ENCODE peak calls at places on chromosomes 12 and 14, in ten cellular contexts. X, Q, I, N, V, H, P, C, G and O are unnamed samples.

GRCh38 chr14:39097159-39097558 is 5.9 kb downstream of the SEC23A start:
- DNase-seq in X (no peak), Q (no peak), I (peak), N (no peak), V (no peak), H (no peak), P (no peak), C (no peak), G (no peak), O (no peak)

GRCh38 chr14:93859957-93860356 is 67.2 kb upstream of the FAM181A start:
- DNase-seq in X (peak), Q (no peak), I (no peak), N (no peak), V (no peak), H (peak), P (no peak), C (no peak), G (no peak), O (peak)

GRCh38 chr14:101600336-101600890 is 39.1 kb downstream of the DIO3 start:
- DNase-seq in X (no peak), Q (no peak), I (no peak), N (no peak), V (no peak), H (no peak), P (no peak), C (no peak), G (peak), O (no peak)

GRCh38 chr14:20454359-20454644 is 310 bp downstream of the OSGEP start:
- DNase-seq in X (peak), Q (peak), I (no peak), N (no peak), V (peak), H (peak), P (peak), C (no peak), G (no peak), O (no peak)

GRCh38 chr12:66740257-66740656 is 61.4 kb upstream of the GRIP1 start:
- DNase-seq in X (no peak), Q (no peak), I (no peak), N (no peak), V (no peak), H (no peak), P (no peak), C (no peak), G (no peak), O (no peak)

GRCh38 chr14:76647699-76648298 is 113.5 kb upstream of the VASH1 start:
- DNase-seq in X (no peak), Q (peak), I (peak), N (peak), V (peak), H (peak), P (no peak), C (no peak), G (peak), O (no peak)

GRCh38 chr14:41280745-41281144 is 325.9 kb upstream of the LRFN5 start:
- DNase-seq in X (no peak), Q (no peak), I (no peak), N (no peak), V (no peak), H (no peak), P (no peak), C (no peak), G (no peak), O (no peak)

GRCh38 chr12:56267443-56268071 is 815 bp downstream of the COQ10A start:
- DNase-seq in X (no peak), Q (no peak), I (peak), N (no peak), V (no peak), H (no peak), P (peak), C (no peak), G (no peak), O (no peak)

GRCh38 chr14:105330491-105330895 is 15.9 kb downstream of the PACS2 start:
- DNase-seq in X (no peak), Q (no peak), I (no peak), N (no peak), V (no peak), H (no peak), P (no peak), C (peak), G (no peak), O (no peak)

GRCh38 chr12:65170245-65170881 is 980 bp downstream of the LEMD3 start:
- DNase-seq in X (peak), Q (peak), I (peak), N (peak), V (peak), H (peak), P (peak), C (peak), G (peak), O (peak)

GRCh38 chr14:52417139-52417538 is 103.0 kb downstream of the PTGER2 start:
- DNase-seq in X (no peak), Q (no peak), I (no peak), N (no peak), V (no peak), H (no peak), P (no peak), C (no peak), G (no peak), O (no peak)

GRCh38 chr14:35406811-35407630 is 2.5 kb upstream of the NFKBIA start:
- DNase-seq in X (no peak), Q (peak), I (peak), N (peak), V (peak), H (peak), P (no peak), C (no peak), G (no peak), O (no peak)

GRCh38 chr12:32024884-32025599 is 65.8 kb downstream of the RESF1 start:
- DNase-seq in X (no peak), Q (no peak), I (peak), N (no peak), V (no peak), H (no peak), P (no peak), C (no peak), G (peak), O (no peak)

GRCh38 chr12:47774664-47775063 is 1.6 kb downstream of the SLC48A1 start:
- DNase-seq in X (no peak), Q (no peak), I (no peak), N (no peak), V (no peak), H (no peak), P (no peak), C (no peak), G (no peak), O (no peak)

GRCh38 chr12:98503593-98504367 is 11.6 kb upstream of the TMPO start:
- DNase-seq in X (peak), Q (peak), I (peak), N (peak), V (peak), H (peak), P (peak), C (peak), G (peak), O (peak)
- TF ChIP-seq POLR2A in X (no peak), Q (peak), I (peak), N (no peak), V (no peak), H (no peak), P (peak), C (no peak), G (no peak), O (no peak)

GRCh38 chr12:4286228-4286627 is 12.7 kb downstream of the CCND2 start:
- DNase-seq in X (no peak), Q (no peak), I (no peak), N (no peak), V (no peak), H (no peak), P (no peak), C (no peak), G (no peak), O (no peak)

GRCh38 chr12:4285070-4285469 is 11.5 kb downstream of the CCND2 start:
- DNase-seq in X (no peak), Q (no peak), I (no peak), N (no peak), V (no peak), H (no peak), P (no peak), C (no peak), G (no peak), O (no peak)

GRCh38 chr12:4287325-4288290 is 14.0 kb downstream of the CCND2 start:
- DNase-seq in X (no peak), Q (no peak), I (no peak), N (no peak), V (no peak), H (no peak), P (no peak), C (no peak), G (no peak), O (no peak)

GRCh38 chr12:4288296-4289019 is 14.9 kb downstream of the CCND2 start:
- DNase-seq in X (no peak), Q (no peak), I (no peak), N (no peak), V (no peak), H (no peak), P (no peak), C (no peak), G (no peak), O (no peak)

DNA sequence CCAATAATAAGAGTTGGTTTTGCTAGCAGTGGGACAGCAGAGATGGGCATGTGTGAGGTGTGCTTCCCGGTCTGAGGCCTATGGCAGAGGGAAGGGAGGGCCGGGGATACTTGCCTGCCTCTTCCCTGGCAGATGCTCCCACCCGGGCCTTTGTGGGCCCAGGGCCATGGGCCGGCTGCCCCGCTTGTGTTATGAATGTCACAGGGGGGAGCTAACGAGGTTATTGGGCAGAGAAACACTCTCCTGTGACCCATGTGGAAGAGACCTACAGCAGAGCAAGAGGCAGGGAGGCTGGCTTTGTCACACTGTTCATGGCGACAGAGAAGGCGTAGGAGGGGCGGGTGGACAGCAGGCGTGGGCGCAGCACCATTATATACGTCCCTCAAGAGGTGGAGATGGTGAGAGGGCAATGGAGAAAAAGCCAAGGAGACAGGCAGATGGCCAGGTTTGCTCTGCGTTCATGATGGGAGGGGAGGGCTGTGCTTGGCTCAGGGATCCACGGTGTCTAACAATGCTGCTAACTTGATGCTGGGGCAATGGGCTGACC is 13.3 kb downstream of the CCND2 start:
- DNase-seq in X (no peak), Q (no peak), I (no peak), N (no peak), V (no peak), H (no peak), P (no peak), C (no peak), G (peak), O (no peak)
- TF ChIP-seq POLR2A in X (no peak), Q (no peak), I (no peak), N (no peak), V (no peak), H (no peak), P (no peak), C (no peak), G (no peak), O (no peak)

DNA sequence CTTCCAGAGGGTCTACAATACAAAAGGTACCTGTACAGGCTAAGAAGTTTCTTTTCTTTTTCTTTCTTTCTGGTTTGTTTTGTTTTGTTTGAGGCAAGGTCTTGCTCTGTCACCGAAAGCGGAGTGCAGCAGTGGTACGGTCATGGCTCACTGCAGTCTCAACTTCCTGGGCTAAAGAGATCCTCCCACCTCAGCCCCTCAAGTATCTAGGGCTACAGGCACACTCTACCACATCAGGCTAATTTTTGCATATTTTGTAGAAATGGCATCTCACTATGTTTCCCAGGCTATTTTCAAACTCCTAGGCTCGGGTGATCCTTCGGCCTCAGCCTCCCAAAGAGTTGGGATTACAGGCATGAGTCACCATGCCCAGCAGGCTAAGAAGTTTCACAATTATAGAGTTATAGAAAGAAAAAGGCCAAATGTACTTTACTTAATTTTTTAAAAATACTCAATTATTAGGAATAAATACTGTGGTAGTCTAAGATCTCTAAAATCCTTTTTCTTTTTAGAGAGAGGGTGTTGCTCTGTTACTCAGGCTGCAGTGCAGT is 3.0 kb upstream of the PIGH start:
- DNase-seq in X (no peak), Q (no peak), I (no peak), N (no peak), V (peak), H (no peak), P (no peak), C (no peak), G (peak), O (no peak)
- TF ChIP-seq POLR2A in X (no peak), Q (no peak), I (no peak), N (no peak), V (no peak), H (no peak), P (no peak), C (no peak), G (no peak), O (no peak)

GRCh38 chr12:52069410-52070242 is at the start of gene ATG101:
- DNase-seq in X (peak), Q (peak), I (peak), N (peak), V (peak), H (peak), P (peak), C (peak), G (peak), O (peak)
- TF ChIP-seq POLR2A in X (no peak), Q (peak), I (peak), N (peak), V (peak), H (peak), P (peak), C (no peak), G (no peak), O (no peak)

GRCh38 chr12:92912672-92913071 is 16.4 kb downstream of the EEA1 start:
- DNase-seq in X (no peak), Q (no peak), I (no peak), N (no peak), V (no peak), H (no peak), P (no peak), C (no peak), G (no peak), O (no peak)
- TF ChIP-seq POLR2A in X (no peak), Q (no peak), I (no peak), N (no peak), V (no peak), H (no peak), P (no peak), C (no peak), G (no peak), O (no peak)

GRCh38 chr12:118035194-118036041 is 18.9 kb downstream of the RFC5 start:
- DNase-seq in X (no peak), Q (no peak), I (no peak), N (no peak), V (no peak), H (no peak), P (no peak), C (no peak), G (no peak), O (no peak)

GRCh38 chr12:118036672-118037411 is 20.3 kb downstream of the RFC5 start:
- DNase-seq in X (no peak), Q (no peak), I (no peak), N (no peak), V (no peak), H (no peak), P (no peak), C (no peak), G (no peak), O (no peak)

GRCh38 chr12:118033331-118033730 is 16.8 kb downstream of the RFC5 start:
- DNase-seq in X (no peak), Q (no peak), I (no peak), N (no peak), V (no peak), H (no peak), P (no peak), C (no peak), G (no peak), O (no peak)

GRCh38 chr12:118033902-118034301 is 17.4 kb downstream of the RFC5 start:
- DNase-seq in X (no peak), Q (no peak), I (no peak), N (no peak), V (no peak), H (no peak), P (no peak), C (no peak), G (no peak), O (no peak)

GRCh38 chr12:118034429-118035193 is 18.1 kb downstream of the RFC5 start:
- DNase-seq in X (no peak), Q (no peak), I (peak), N (no peak), V (no peak), H (peak), P (no peak), C (no peak), G (no peak), O (no peak)
- TF ChIP-seq POLR2A in X (no peak), Q (no peak), I (no peak), N (no peak), V (no peak), H (no peak), P (no peak), C (no peak), G (no peak), O (no peak)